ENCODE peak calls at places on chromosomes 11 and 22, in four cellular contexts. E, Y, P and X are unnamed samples.

GRCh38 chr11:68289456-68289855 is 17.7 kb upstream of the C11orf24 start:
- DNase-seq in P (no peak), Y (no peak), E (no peak), X (no peak)

GRCh38 chr11:63612181-63612580 is 2.1 kb downstream of the PLAAT3 start:
- DNase-seq in E (no peak), Y (no peak), P (no peak), X (no peak)

GRCh38 chr22:16838073-16838472 is 12.9 kb upstream of the XKR3 start:
- DNase-seq in Y (no peak), E (no peak), P (no peak), X (no peak)

GRCh38 chr22:32745251-32745995 is 56.1 kb upstream of the TIMP3 start:
- DNase-seq in P (no peak), E (peak), Y (peak), X (peak)

GRCh38 chr11:114314096-114314495 is 17.9 kb downstream of the NNMT start:
- DNase-seq in E (no peak), Y (no peak), P (no peak), X (no peak)

GRCh38 chr11:125886997-125887372 is 483 bp upstream of the HYLS1 start:
- DNase-seq in E (no peak), P (no peak), Y (no peak), X (no peak)

GRCh38 chr22:50529416-50530279 is at the start of gene TYMP:
- DNase-seq in P (peak), E (no peak), Y (peak), X (no peak)

GRCh38 chr11:1077033-1077416 is 2.4 kb downstream of the MUC2 start:
- DNase-seq in E (no peak), Y (no peak), P (no peak), X (no peak)

GRCh38 chr11:843818-844692 is 1.4 kb downstream of the TSPAN4 start:
- DNase-seq in Y (peak), E (peak), P (peak), X (no peak)

GRCh38 chr11:35593143-35593542 is 25.1 kb upstream of the FJX1 start:
- DNase-seq in E (peak), P (no peak), Y (peak), X (no peak)

GRCh38 chr11:38345286-38345685 is 1747.2 kb upstream of the RAG2 start:
- DNase-seq in P (no peak), Y (no peak), E (no peak), X (no peak)

GRCh38 chr11:128761339-128761738 is 67.5 kb downstream of the FLI1 start:
- DNase-seq in Y (no peak), P (no peak), E (no peak), X (no peak)

GRCh38 chr11:35058318-35058717 is 80.7 kb upstream of the CD44 start:
- DNase-seq in Y (no peak), E (no peak), P (no peak), X (no peak)

GRCh38 chr11:64858467-64859401 is 14.3 kb upstream of the CDC42BPG start:
- DNase-seq in Y (no peak), E (no peak), P (no peak), X (no peak)

GRCh38 chr22:44207173-44207980 is 26.7 kb downstream of the PARVG start:
- DNase-seq in Y (no peak), E (no peak), P (no peak), X (no peak)

GRCh38 chr22:28983190-28983589 is 78.4 kb downstream of the C22orf31 start:
- DNase-seq in Y (no peak), E (no peak), P (no peak), X (no peak)

GRCh38 chr11:116540019-116540418 is 232.8 kb downstream of the BUD13 start:
- DNase-seq in P (no peak), Y (no peak), E (no peak), X (no peak)

GRCh38 chr11:335779-336665 is 15.4 kb upstream of the IFITM3 start:
- DNase-seq in Y (peak), E (no peak), P (no peak), X (no peak)

GRCh38 chr11:111413849-111414248 is 34.8 kb upstream of the POU2AF1 start:
- DNase-seq in P (no peak), E (no peak), Y (no peak), X (no peak)

GRCh38 chr11:69934861-69935494 is 115.8 kb upstream of the FGF3 start:
- DNase-seq in E (peak), Y (peak), P (no peak), X (no peak)

GRCh38 chr11:121032546-121032945 is 8.6 kb downstream of the TBCEL start:
- DNase-seq in P (no peak), Y (no peak), E (no peak), X (no peak)

GRCh38 chr11:110249066-110249465 is 47.3 kb downstream of the RDX start:
- DNase-seq in Y (no peak), P (no peak), E (no peak), X (no peak)

GRCh38 chr11:287821-288327 is 1.1 kb upstream of the PGGHG start:
- DNase-seq in Y (no peak), E (no peak), P (peak), X (no peak)

GRCh38 chr22:17198188-17199130 is 20.8 kb downstream of the ADA2 start:
- DNase-seq in E (no peak), P (peak), Y (peak), X (peak)

GRCh38 chr22:50545522-50546325 is at the start of gene KLHDC7B:
- DNase-seq in E (peak), Y (peak), P (no peak), X (no peak)

GRCh38 chr11:123219066-123219697 is 24.1 kb upstream of the CLMP start:
- DNase-seq in P (no peak), Y (peak), E (peak), X (no peak)

GRCh38 chr11:833114-833791 is 501 bp downstream of the CD151 start:
- DNase-seq in Y (peak), P (peak), E (no peak), X (no peak)

GRCh38 chr11:106329273-106330018 is 252.0 kb downstream of the AASDHPPT start:
- DNase-seq in Y (no peak), E (no peak), P (no peak), X (no peak)

GRCh38 chr11:2587132-2587930 is 112.5 kb downstream of the KCNQ1OT1 start:
- DNase-seq in P (no peak), E (no peak), Y (no peak), X (no peak)

GRCh38 chr22:19962909-19963806 is 21.5 kb upstream of the TXNRD2 start:
- DNase-seq in P (peak), E (peak), Y (peak), X (no peak)

GRCh38 chr22:25750569-25751173 is 8.7 kb downstream of the MYO18B start:
- DNase-seq in Y (no peak), E (no peak), P (no peak), X (no peak)

GRCh38 chr11:119419834-119420492 is 3.0 kb downstream of the THY1 start:
- DNase-seq in P (no peak), E (no peak), Y (no peak), X (no peak)

GRCh38 chr11:15969281-15969680 is 387.1 kb downstream of the SOX6 start:
- DNase-seq in Y (peak), P (no peak), E (peak), X (no peak)

GRCh38 chr11:6657346-6657745 is 1.7 kb upstream of the DCHS1 start:
- DNase-seq in P (no peak), E (peak), Y (no peak), X (no peak)

GRCh38 chr11:45859661-45860140 is 12.4 kb downstream of the CRY2 start:
- DNase-seq in E (peak), Y (peak), P (no peak), X (no peak)

GRCh38 chr22:29032014-29032475 is 29.6 kb downstream of the C22orf31 start:
- DNase-seq in E (no peak), Y (no peak), P (no peak), X (no peak)

GRCh38 chr11:127000291-127000968 is at the start of gene KIRREL3:
- DNase-seq in Y (peak), P (peak), E (peak), X (no peak)

GRCh38 chr22:38262051-38262795 is 10.6 kb downstream of the TMEM184B start:
- DNase-seq in P (peak), Y (no peak), E (no peak), X (no peak)
- H3K9ac ChIP-seq in P (no peak), Y (no peak), E (no peak), X (no peak)

DNA sequence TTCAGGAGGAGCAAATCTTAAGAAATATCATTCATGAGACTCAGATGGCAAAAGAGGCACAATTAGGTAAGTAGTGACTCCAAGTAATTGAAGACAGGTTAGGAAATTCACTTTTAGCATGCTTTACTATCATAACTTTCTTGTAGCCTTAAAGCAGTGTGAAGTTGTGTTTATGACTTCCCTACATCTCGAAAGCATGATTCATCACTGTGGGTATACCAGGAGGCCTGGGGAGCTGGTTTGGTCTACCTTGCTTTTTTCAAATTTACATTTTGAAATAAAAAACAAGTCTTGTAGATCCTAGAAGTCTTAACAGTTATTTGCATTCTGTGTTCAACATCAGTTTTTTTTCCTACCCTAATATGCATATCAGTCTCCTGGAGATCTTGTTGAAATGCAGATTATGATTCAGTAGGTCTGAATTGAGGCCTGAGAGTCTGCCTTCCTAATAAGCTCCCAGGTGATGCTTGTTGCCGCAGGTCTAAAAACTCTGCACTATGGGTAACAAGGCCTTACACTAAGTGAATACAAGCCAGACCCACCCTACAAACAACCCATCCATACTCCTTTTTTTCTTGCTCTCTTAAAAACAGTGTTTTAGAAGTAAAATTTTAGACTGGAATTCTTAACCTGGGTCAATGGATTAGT is 41.4 kb downstream of the TTC17 start:
- DNase-seq in E (peak), P (no peak), Y (peak), X (no peak)
- H3K4me3 ChIP-seq in E (no peak), P (no peak), Y (no peak), X (no peak)

GRCh38 chr11:12200359-12201015 is 90.1 kb downstream of the MICAL2 start:
- DNase-seq in Y (no peak), E (peak), P (no peak), X (no peak)

GRCh38 chr11:12198261-12198925 is 88.0 kb downstream of the MICAL2 start:
- DNase-seq in P (no peak), E (no peak), Y (no peak), X (no peak)

GRCh38 chr11:12196862-12197261 is 86.5 kb downstream of the MICAL2 start:
- DNase-seq in Y (no peak), P (no peak), E (no peak), X (no peak)

GRCh38 chr11:12201016-12201985 is 90.9 kb downstream of the MICAL2 start:
- DNase-seq in E (peak), P (no peak), Y (peak), X (no peak)

GRCh38 chr11:12199231-12199948 is 89.0 kb downstream of the MICAL2 start:
- DNase-seq in E (no peak), P (no peak), Y (no peak), X (no peak)
- H4K91ac ChIP-seq in E (peak), P (no peak), Y (no peak), X (no peak)

GRCh38 chr22:48096846-48097665 is 1334.6 kb downstream of the TBC1D22A start:
- DNase-seq in E (no peak), P (no peak), Y (no peak), X (no peak)

GRCh38 chr22:48097723-48098122 is 1335.3 kb downstream of the TBC1D22A start:
- DNase-seq in Y (no peak), P (no peak), E (no peak), X (no peak)

GRCh38 chr22:48098243-48098935 is 1335.9 kb downstream of the TBC1D22A start:
- DNase-seq in P (no peak), Y (no peak), E (no peak), X (no peak)

GRCh38 chr22:48093981-48094380 is 1331.5 kb downstream of the TBC1D22A start:
- DNase-seq in Y (no peak), P (no peak), E (no peak), X (no peak)

GRCh38 chr22:48096411-48096810 is 1334.0 kb downstream of the TBC1D22A start:
- DNase-seq in Y (no peak), E (no peak), P (no peak), X (no peak)
- H3K9ac ChIP-seq in Y (no peak), E (no peak), P (no peak), X (no peak)